ENCODE peak calls at places on chromosomes 11 and 22, in five cellular contexts. C, U, G, K and T are unnamed samples.

GRCh38 chr22:23424031-23424430 is 156.1 kb downstream of the IGLL1 start:
- DNase-seq in C (no peak), U (no peak), G (no peak), K (no peak), T (no peak)

GRCh38 chr22:36303874-36304273 is 50.9 kb downstream of the APOL1 start:
- DNase-seq in C (no peak), U (no peak), G (no peak), K (no peak), T (peak; percentile 82)

GRCh38 chr22:27467039-27467438 is 334.5 kb downstream of the MN1 start:
- DNase-seq in C (no peak), U (no peak), G (no peak), K (no peak), T (no peak)

GRCh38 chr11:33347490-33348125 is 90.4 kb downstream of the HIPK3 start:
- DNase-seq in C (no peak), U (no peak), G (no peak), K (no peak), T (no peak)

GRCh38 chr11:18005376-18006129 is 7.3 kb downstream of the SERGEF start:
- DNase-seq in C (no peak), U (no peak), G (no peak), K (no peak), T (no peak)

GRCh38 chr22:18028817-18029527 is 4.6 kb upstream of the MICAL3 start:
- DNase-seq in C (no peak), U (no peak), G (no peak), K (no peak), T (no peak)

GRCh38 chr11:75924966-75925784 is 110.2 kb downstream of the UVRAG start:
- DNase-seq in C (no peak), U (no peak), G (no peak), K (no peak), T (no peak)

GRCh38 chr22:45987462-45987861 is 10.5 kb upstream of the WNT7B start:
- DNase-seq in C (no peak), U (no peak), G (no peak), K (no peak), T (no peak)

GRCh38 chr11:132559371-132560036 is 972.8 kb downstream of the OPCML start:
- DNase-seq in C (no peak), U (no peak), G (no peak), K (no peak), T (no peak)

GRCh38 chr11:94781822-94782221 is 13.7 kb downstream of the AMOTL1 start:
- DNase-seq in C (no peak), U (no peak), G (no peak), K (no peak), T (no peak)

GRCh38 chr11:62721994-62722393 is 5.3 kb downstream of the HNRNPUL2 start:
- DNase-seq in C (no peak), U (no peak), G (no peak), K (no peak), T (no peak)

GRCh38 chr22:50243704-50244419 is 961 bp downstream of the TUBGCP6 start:
- DNase-seq in C (no peak), U (no peak), G (no peak), K (no peak), T (no peak)

GRCh38 chr11:84902445-84902844 is 724.7 kb downstream of the DLG2 start:
- DNase-seq in C (no peak), U (peak; percentile 11), G (no peak), K (no peak), T (no peak)

GRCh38 chr11:11598243-11598642 is 23.6 kb downstream of the GALNT18 start:
- DNase-seq in C (no peak), U (no peak), G (no peak), K (no peak), T (no peak)

GRCh38 chr11:44267366-44268072 is 42.4 kb downstream of the ALX4 start:
- DNase-seq in C (no peak), U (no peak), G (no peak), K (no peak), T (no peak)

GRCh38 chr11:72585762-72586590 is 88.2 kb downstream of the PDE2A start:
- DNase-seq in C (peak; percentile 84), U (peak; percentile 69), G (no peak), K (peak; percentile 52), T (peak; percentile 67)

GRCh38 chr22:25114369-25115362 is 85.0 kb upstream of the CRYBB3 start:
- DNase-seq in C (no peak), U (no peak), G (no peak), K (no peak), T (peak; percentile 79)

GRCh38 chr22:39106326-39106725 is 9.3 kb downstream of the APOBEC3H start:
- DNase-seq in C (no peak), U (no peak), G (no peak), K (no peak), T (no peak)

GRCh38 chr22:19648419-19648929 is 65.8 kb upstream of the SEPTIN5 start:
- DNase-seq in C (no peak), U (no peak), G (no peak), K (peak; percentile 20), T (peak; percentile 30)